ENCODE peak calls at places on chromosomes 1 and 21, in six cellular contexts. One of them, this sample, is unnamed.

GRCh38 chr21:39314155-39315027 is 959 bp upstream of the BRWD1 start:
- DNase-seq in neural progenitor cell: no peak
- DNase-seq in tibial artery: peak
- DNase-seq in heart left ventricle: peak
- DNase-seq in choroid plexus epithelial cell: peak
- DNase-seq in H1: no peak
- DNase-seq in this sample: peak

GRCh38 chr1:227901906-227902640 is 45.7 kb downstream of the WNT9A start:
- DNase-seq in neural progenitor cell: peak
- DNase-seq in tibial artery: no peak
- DNase-seq in choroid plexus epithelial cell: peak
- DNase-seq in H1: no peak
- DNase-seq in heart left ventricle: peak
- DNase-seq in this sample: peak

GRCh38 chr1:213689260-213689659 is 298.5 kb upstream of the PROX1 start:
- DNase-seq in H1: no peak
- DNase-seq in tibial artery: no peak
- DNase-seq in choroid plexus epithelial cell: no peak
- DNase-seq in heart left ventricle: no peak
- DNase-seq in neural progenitor cell: peak
- DNase-seq in this sample: no peak

GRCh38 chr1:245179706-245180105 is 24.9 kb downstream of the KIF26B start:
- DNase-seq in neural progenitor cell: no peak
- DNase-seq in H1: no peak
- DNase-seq in heart left ventricle: no peak
- DNase-seq in tibial artery: no peak
- DNase-seq in choroid plexus epithelial cell: no peak
- DNase-seq in this sample: no peak

GRCh38 chr1:9281907-9282306 is 10.8 kb upstream of the SPSB1 start:
- DNase-seq in tibial artery: no peak
- DNase-seq in neural progenitor cell: no peak
- DNase-seq in heart left ventricle: no peak
- DNase-seq in H1: no peak
- DNase-seq in choroid plexus epithelial cell: no peak
- DNase-seq in this sample: no peak

GRCh38 chr1:179014123-179014522 is 11.6 kb upstream of the FAM20B start:
- DNase-seq in neural progenitor cell: no peak
- DNase-seq in choroid plexus epithelial cell: no peak
- DNase-seq in heart left ventricle: no peak
- DNase-seq in tibial artery: no peak
- DNase-seq in H1: no peak
- DNase-seq in this sample: no peak

GRCh38 chr1:246661451-246661850 is 62.8 kb upstream of the SCCPDH start:
- DNase-seq in choroid plexus epithelial cell: no peak
- DNase-seq in H1: no peak
- DNase-seq in neural progenitor cell: no peak
- DNase-seq in tibial artery: no peak
- DNase-seq in heart left ventricle: no peak
- DNase-seq in this sample: no peak

GRCh38 chr1:10909697-10910489 is 102.6 kb upstream of the TARDBP start:
- DNase-seq in heart left ventricle: peak
- DNase-seq in neural progenitor cell: peak
- DNase-seq in tibial artery: no peak
- DNase-seq in choroid plexus epithelial cell: peak
- DNase-seq in H1: no peak
- DNase-seq in this sample: peak

GRCh38 chr1:2314297-2314802 is 77.0 kb downstream of the MORN1 start:
- DNase-seq in choroid plexus epithelial cell: peak
- DNase-seq in neural progenitor cell: peak
- DNase-seq in tibial artery: peak
- DNase-seq in H1: no peak
- DNase-seq in heart left ventricle: peak
- DNase-seq in this sample: peak

GRCh38 chr1:246724725-246725095 is 501 bp downstream of the SCCPDH start:
- DNase-seq in neural progenitor cell: peak
- DNase-seq in H1: no peak
- DNase-seq in tibial artery: no peak
- DNase-seq in choroid plexus epithelial cell: peak
- DNase-seq in heart left ventricle: no peak
- DNase-seq in this sample: peak

GRCh38 chr1:45863117-45863670 is 59.8 kb downstream of the MAST2 start:
- DNase-seq in neural progenitor cell: no peak
- DNase-seq in heart left ventricle: no peak
- DNase-seq in tibial artery: no peak
- DNase-seq in H1: no peak
- DNase-seq in choroid plexus epithelial cell: no peak
- DNase-seq in this sample: no peak

GRCh38 chr1:147580200-147580557 is 38.9 kb downstream of the BCL9 start:
- DNase-seq in neural progenitor cell: no peak
- DNase-seq in heart left ventricle: no peak
- DNase-seq in choroid plexus epithelial cell: peak
- DNase-seq in H1: no peak
- DNase-seq in tibial artery: no peak
- DNase-seq in this sample: peak

GRCh38 chr1:234599617-234600417 is 10.2 kb downstream of the IRF2BP2 start:
- DNase-seq in choroid plexus epithelial cell: peak
- DNase-seq in neural progenitor cell: peak
- DNase-seq in tibial artery: peak
- DNase-seq in H1: peak
- DNase-seq in heart left ventricle: peak
- DNase-seq in this sample: peak

GRCh38 chr21:42373181-42373907 is 7.0 kb upstream of the TFF1 start:
- DNase-seq in choroid plexus epithelial cell: no peak
- DNase-seq in H1: no peak
- DNase-seq in neural progenitor cell: no peak
- DNase-seq in tibial artery: no peak
- DNase-seq in heart left ventricle: no peak
- DNase-seq in this sample: no peak

GRCh38 chr21:43957629-43958362 is 54.3 kb upstream of the TRAPPC10 start:
- DNase-seq in H1: no peak
- DNase-seq in heart left ventricle: no peak
- DNase-seq in choroid plexus epithelial cell: no peak
- DNase-seq in neural progenitor cell: no peak
- DNase-seq in tibial artery: no peak
- DNase-seq in this sample: no peak

GRCh38 chr1:115255154-115255553 is 82.9 kb downstream of the NGF start:
- DNase-seq in tibial artery: no peak
- DNase-seq in heart left ventricle: no peak
- DNase-seq in choroid plexus epithelial cell: peak
- DNase-seq in neural progenitor cell: no peak
- DNase-seq in H1: no peak
- DNase-seq in this sample: no peak

GRCh38 chr1:3481836-3482589 is 27.5 kb downstream of the ARHGEF16 start:
- DNase-seq in tibial artery: no peak
- DNase-seq in choroid plexus epithelial cell: peak
- DNase-seq in H1: no peak
- DNase-seq in neural progenitor cell: no peak
- DNase-seq in heart left ventricle: no peak
- DNase-seq in this sample: peak

GRCh38 chr1:3618904-3619671 is 5.7 kb upstream of the TPRG1L start:
- DNase-seq in choroid plexus epithelial cell: peak
- DNase-seq in neural progenitor cell: peak
- DNase-seq in tibial artery: peak
- DNase-seq in heart left ventricle: peak
- DNase-seq in H1: no peak
- DNase-seq in this sample: peak

GRCh38 chr1:16072616-16073484 is 601 bp downstream of the FAM131C start:
- DNase-seq in neural progenitor cell: peak
- DNase-seq in H1: no peak
- DNase-seq in heart left ventricle: no peak
- DNase-seq in tibial artery: no peak
- DNase-seq in choroid plexus epithelial cell: no peak
- DNase-seq in this sample: no peak
- TF ChIP-seq CTCF in neural progenitor cell: no peak
- TF ChIP-seq CTCF in H1: no peak
- TF ChIP-seq CTCF in heart left ventricle: no peak
- TF ChIP-seq CTCF in tibial artery: no peak
- TF ChIP-seq CTCF in choroid plexus epithelial cell: peak
- TF ChIP-seq CTCF in this sample: no peak

GRCh38 chr21:37028579-37028978 is 22.1 kb downstream of the RIPPLY3 start:
- DNase-seq in tibial artery: no peak
- DNase-seq in heart left ventricle: no peak
- DNase-seq in H1: no peak
- DNase-seq in neural progenitor cell: no peak
- DNase-seq in choroid plexus epithelial cell: peak
- DNase-seq in this sample: peak
- TF ChIP-seq CTCF in tibial artery: no peak
- TF ChIP-seq CTCF in heart left ventricle: no peak
- TF ChIP-seq CTCF in H1: no peak
- TF ChIP-seq CTCF in neural progenitor cell: no peak
- TF ChIP-seq CTCF in choroid plexus epithelial cell: peak
- TF ChIP-seq CTCF in this sample: no peak

GRCh38 chr1:5638582-5638981 is 353.6 kb downstream of the NPHP4 start:
- DNase-seq in tibial artery: no peak
- DNase-seq in neural progenitor cell: no peak
- DNase-seq in H1: no peak
- DNase-seq in heart left ventricle: no peak
- DNase-seq in choroid plexus epithelial cell: no peak
- DNase-seq in this sample: no peak

GRCh38 chr1:5634893-5635292 is 357.3 kb downstream of the NPHP4 start:
- DNase-seq in choroid plexus epithelial cell: no peak
- DNase-seq in H1: no peak
- DNase-seq in neural progenitor cell: no peak
- DNase-seq in heart left ventricle: no peak
- DNase-seq in tibial artery: no peak
- DNase-seq in this sample: no peak

GRCh38 chr1:5640845-5641244 is 351.4 kb downstream of the NPHP4 start:
- DNase-seq in choroid plexus epithelial cell: no peak
- DNase-seq in H1: no peak
- DNase-seq in heart left ventricle: no peak
- DNase-seq in tibial artery: no peak
- DNase-seq in neural progenitor cell: peak
- DNase-seq in this sample: peak

GRCh38 chr1:5639323-5639722 is 352.9 kb downstream of the NPHP4 start:
- DNase-seq in choroid plexus epithelial cell: no peak
- DNase-seq in neural progenitor cell: no peak
- DNase-seq in H1: no peak
- DNase-seq in tibial artery: peak
- DNase-seq in heart left ventricle: no peak
- DNase-seq in this sample: no peak

DNA sequence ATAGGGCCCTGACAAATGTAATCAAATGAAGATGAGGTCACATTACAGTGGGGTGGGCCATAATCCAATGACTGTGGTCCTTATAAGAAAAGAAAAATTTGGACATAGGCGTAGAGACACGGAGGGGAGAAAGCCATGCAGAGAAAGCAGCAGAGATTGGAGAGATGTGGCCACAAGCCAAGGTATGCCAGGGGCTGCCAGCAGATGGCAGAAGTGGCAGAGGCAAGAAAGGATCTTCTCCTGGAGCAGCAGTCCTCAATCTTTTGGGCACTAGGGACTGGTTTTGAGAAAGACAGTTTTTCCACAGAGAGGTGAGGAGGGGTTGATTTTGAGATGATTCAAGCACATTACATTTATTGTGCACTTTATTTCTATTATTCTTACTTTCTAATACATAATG is 355.1 kb downstream of the NPHP4 start:
- DNase-seq in tibial artery: no peak
- DNase-seq in H1: no peak
- DNase-seq in heart left ventricle: no peak
- DNase-seq in choroid plexus epithelial cell: no peak
- DNase-seq in neural progenitor cell: peak
- DNase-seq in this sample: peak
- TF ChIP-seq CTCF in tibial artery: no peak
- TF ChIP-seq CTCF in H1: peak
- TF ChIP-seq CTCF in heart left ventricle: peak
- TF ChIP-seq CTCF in choroid plexus epithelial cell: peak
- TF ChIP-seq CTCF in neural progenitor cell: peak
- TF ChIP-seq CTCF in this sample: peak

GRCh38 chr1:210292276-210292851 is 36.3 kb upstream of the HHAT start:
- DNase-seq in neural progenitor cell: peak
- DNase-seq in tibial artery: peak
- DNase-seq in H1: no peak
- DNase-seq in choroid plexus epithelial cell: no peak
- DNase-seq in heart left ventricle: peak
- DNase-seq in this sample: peak
- TF ChIP-seq CTCF in neural progenitor cell: peak
- TF ChIP-seq CTCF in tibial artery: no peak
- TF ChIP-seq CTCF in H1: peak
- TF ChIP-seq CTCF in choroid plexus epithelial cell: no peak
- TF ChIP-seq CTCF in heart left ventricle: peak
- TF ChIP-seq CTCF in this sample: peak

DNA sequence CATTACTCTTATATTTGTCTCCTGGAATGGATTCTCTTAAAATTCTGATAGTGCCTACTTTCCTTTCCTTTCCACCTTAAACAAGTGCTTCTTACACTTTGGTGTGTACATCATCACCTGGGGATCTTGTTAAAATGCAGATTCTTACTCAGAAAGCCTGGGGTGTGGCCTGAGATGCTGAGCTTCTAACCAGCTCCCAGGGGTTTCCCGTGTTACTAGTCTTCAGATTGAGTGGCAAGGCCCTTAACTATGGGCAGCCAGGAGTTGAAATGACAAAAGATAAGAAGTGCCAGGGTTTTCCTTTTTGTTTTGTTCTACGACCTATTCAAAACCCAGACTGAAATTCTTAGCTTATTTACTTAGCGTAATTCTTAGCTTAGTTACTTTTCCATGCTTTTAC is 159.2 kb downstream of the HFM1 start:
- DNase-seq in choroid plexus epithelial cell: no peak
- DNase-seq in neural progenitor cell: peak
- DNase-seq in tibial artery: no peak
- DNase-seq in heart left ventricle: no peak
- DNase-seq in H1: peak
- DNase-seq in this sample: no peak
- TF ChIP-seq CTCF in choroid plexus epithelial cell: no peak
- TF ChIP-seq CTCF in neural progenitor cell: no peak
- TF ChIP-seq CTCF in tibial artery: no peak
- TF ChIP-seq CTCF in heart left ventricle: no peak
- TF ChIP-seq CTCF in H1: no peak
- TF ChIP-seq CTCF in this sample: no peak

DNA sequence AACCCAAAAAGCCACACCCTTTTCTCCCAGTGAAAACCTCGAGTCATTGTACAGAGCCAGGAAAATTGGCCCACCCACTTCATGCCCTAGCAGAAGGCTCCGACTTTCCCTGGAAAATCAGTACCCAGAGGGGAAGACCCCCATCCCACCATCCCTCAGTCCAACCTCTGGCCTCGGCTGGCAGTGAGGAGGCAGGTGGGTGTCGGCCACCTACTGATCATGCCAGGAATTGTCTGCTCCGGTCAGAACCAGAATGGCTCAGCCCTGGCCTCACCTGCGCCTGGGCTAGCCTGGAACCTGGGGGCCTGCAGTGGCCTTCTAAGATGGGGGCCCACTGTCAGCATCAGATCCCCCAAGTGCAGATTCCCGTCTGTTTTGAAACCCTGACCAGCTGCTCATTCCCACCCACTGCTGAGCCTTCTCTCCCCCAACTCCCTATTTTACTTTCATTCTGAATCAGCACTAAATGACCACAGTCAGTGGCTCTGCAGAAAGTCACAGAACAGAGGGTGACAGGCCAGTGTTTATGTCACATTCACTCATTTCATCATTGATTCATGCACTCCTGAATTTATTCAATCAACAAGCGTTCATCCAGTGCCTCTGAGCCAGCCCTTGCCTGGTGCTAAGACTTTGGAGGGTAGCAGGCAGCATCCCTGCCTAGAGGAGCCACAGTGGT is 3.0 kb upstream of the S100A9 start:
- DNase-seq in H1: no peak
- DNase-seq in neural progenitor cell: no peak
- DNase-seq in heart left ventricle: no peak
- DNase-seq in choroid plexus epithelial cell: no peak
- DNase-seq in tibial artery: no peak
- DNase-seq in this sample: no peak
- TF ChIP-seq CTCF in H1: no peak
- TF ChIP-seq CTCF in neural progenitor cell: no peak
- TF ChIP-seq CTCF in heart left ventricle: no peak
- TF ChIP-seq CTCF in choroid plexus epithelial cell: no peak
- TF ChIP-seq CTCF in tibial artery: no peak
- TF ChIP-seq CTCF in this sample: peak